ENCODE peak calls at places on chromosome 14, in nine cellular contexts. One of them, this sample, is unnamed.

GRCh38 chr14:94097091-94097490 is 13.4 kb upstream of the IFI27 start:
- DNase-seq in GM20000: no peak
- DNase-seq in stimulated activated CD4-positive, alpha-beta T cell treated with anti-CD3 and anti-CD28 coated beads, Interleukin-12 subunit alpha, Interleukin-12 subunit beta, amount 100 ng/mL, for 4 hours: no peak
- DNase-seq in left ventricle myocardium inferior: no peak
- DNase-seq in uterus: no peak
- DNase-seq in WTC11: no peak
- DNase-seq in nephron progenitor cell: no peak
- DNase-seq in RCC 7860: no peak
- DNase-seq in SJCRH30: no peak
- DNase-seq in this sample: no peak

GRCh38 chr14:54881761-54882401 is 20.7 kb downstream of the GCH1 start:
- DNase-seq in GM20000: peak
- DNase-seq in stimulated activated CD4-positive, alpha-beta T cell treated with anti-CD3 and anti-CD28 coated beads, Interleukin-12 subunit alpha, Interleukin-12 subunit beta, amount 100 ng/mL, for 4 hours: no peak
- DNase-seq in left ventricle myocardium inferior: no peak
- DNase-seq in uterus: no peak
- DNase-seq in WTC11: no peak
- DNase-seq in nephron progenitor cell: no peak
- DNase-seq in RCC 7860: no peak
- DNase-seq in SJCRH30: no peak
- DNase-seq in this sample: peak

GRCh38 chr14:105249175-105250007 is 1.1 kb downstream of the BTBD6 start:
- DNase-seq in GM20000: no peak
- DNase-seq in stimulated activated CD4-positive, alpha-beta T cell treated with anti-CD3 and anti-CD28 coated beads, Interleukin-12 subunit alpha, Interleukin-12 subunit beta, amount 100 ng/mL, for 4 hours: no peak
- DNase-seq in left ventricle myocardium inferior: no peak
- DNase-seq in uterus: no peak
- DNase-seq in WTC11: peak
- DNase-seq in nephron progenitor cell: no peak
- DNase-seq in RCC 7860: no peak
- DNase-seq in SJCRH30: no peak
- DNase-seq in this sample: peak

GRCh38 chr14:35534884-35535793 is 1.2 kb downstream of the INSM2 start:
- DNase-seq in GM20000: peak
- DNase-seq in stimulated activated CD4-positive, alpha-beta T cell treated with anti-CD3 and anti-CD28 coated beads, Interleukin-12 subunit alpha, Interleukin-12 subunit beta, amount 100 ng/mL, for 4 hours: peak
- DNase-seq in left ventricle myocardium inferior: peak
- DNase-seq in uterus: no peak
- DNase-seq in WTC11: peak
- DNase-seq in nephron progenitor cell: peak
- DNase-seq in RCC 7860: no peak
- DNase-seq in SJCRH30: peak
- DNase-seq in this sample: peak

GRCh38 chr14:68961781-68962584 is 17.1 kb downstream of the ACTN1 start:
- DNase-seq in GM20000: no peak
- DNase-seq in stimulated activated CD4-positive, alpha-beta T cell treated with anti-CD3 and anti-CD28 coated beads, Interleukin-12 subunit alpha, Interleukin-12 subunit beta, amount 100 ng/mL, for 4 hours: no peak
- DNase-seq in left ventricle myocardium inferior: no peak
- DNase-seq in uterus: peak
- DNase-seq in WTC11: peak
- DNase-seq in nephron progenitor cell: peak
- DNase-seq in RCC 7860: peak
- DNase-seq in SJCRH30: no peak
- DNase-seq in this sample: no peak

GRCh38 chr14:20657216-20658211 is 16.0 kb upstream of the OR6S1 start:
- DNase-seq in GM20000: no peak
- DNase-seq in stimulated activated CD4-positive, alpha-beta T cell treated with anti-CD3 and anti-CD28 coated beads, Interleukin-12 subunit alpha, Interleukin-12 subunit beta, amount 100 ng/mL, for 4 hours: no peak
- DNase-seq in left ventricle myocardium inferior: no peak
- DNase-seq in uterus: no peak
- DNase-seq in WTC11: peak
- DNase-seq in nephron progenitor cell: peak
- DNase-seq in RCC 7860: peak
- DNase-seq in SJCRH30: no peak
- DNase-seq in this sample: peak

GRCh38 chr14:69191340-69192111 is at the start of gene EXD2:
- DNase-seq in GM20000: peak
- DNase-seq in stimulated activated CD4-positive, alpha-beta T cell treated with anti-CD3 and anti-CD28 coated beads, Interleukin-12 subunit alpha, Interleukin-12 subunit beta, amount 100 ng/mL, for 4 hours: peak
- DNase-seq in left ventricle myocardium inferior: peak
- DNase-seq in uterus: peak
- DNase-seq in WTC11: peak
- DNase-seq in nephron progenitor cell: peak
- DNase-seq in RCC 7860: peak
- DNase-seq in SJCRH30: peak
- DNase-seq in this sample: peak

GRCh38 chr14:77097006-77097688 is 911 bp upstream of the CIPC start:
- DNase-seq in GM20000: peak
- DNase-seq in stimulated activated CD4-positive, alpha-beta T cell treated with anti-CD3 and anti-CD28 coated beads, Interleukin-12 subunit alpha, Interleukin-12 subunit beta, amount 100 ng/mL, for 4 hours: no peak
- DNase-seq in left ventricle myocardium inferior: no peak
- DNase-seq in uterus: no peak
- DNase-seq in WTC11: no peak
- DNase-seq in nephron progenitor cell: no peak
- DNase-seq in RCC 7860: no peak
- DNase-seq in SJCRH30: no peak
- DNase-seq in this sample: peak

GRCh38 chr14:54322668-54323380 is 74.0 kb upstream of the CDKN3 start:
- DNase-seq in GM20000: no peak
- DNase-seq in stimulated activated CD4-positive, alpha-beta T cell treated with anti-CD3 and anti-CD28 coated beads, Interleukin-12 subunit alpha, Interleukin-12 subunit beta, amount 100 ng/mL, for 4 hours: no peak
- DNase-seq in left ventricle myocardium inferior: peak
- DNase-seq in uterus: no peak
- DNase-seq in WTC11: no peak
- DNase-seq in nephron progenitor cell: no peak
- DNase-seq in RCC 7860: no peak
- DNase-seq in SJCRH30: peak
- DNase-seq in this sample: no peak

GRCh38 chr14:105876158-105876557 is 349.8 kb downstream of the TMEM121 start:
- DNase-seq in GM20000: no peak
- DNase-seq in stimulated activated CD4-positive, alpha-beta T cell treated with anti-CD3 and anti-CD28 coated beads, Interleukin-12 subunit alpha, Interleukin-12 subunit beta, amount 100 ng/mL, for 4 hours: no peak
- DNase-seq in left ventricle myocardium inferior: no peak
- DNase-seq in uterus: no peak
- DNase-seq in WTC11: peak
- DNase-seq in nephron progenitor cell: no peak
- DNase-seq in RCC 7860: no peak
- DNase-seq in SJCRH30: no peak
- DNase-seq in this sample: no peak

GRCh38 chr14:21997300-21997699 is 323.7 kb upstream of the OR4E1 start:
- DNase-seq in GM20000: no peak
- DNase-seq in stimulated activated CD4-positive, alpha-beta T cell treated with anti-CD3 and anti-CD28 coated beads, Interleukin-12 subunit alpha, Interleukin-12 subunit beta, amount 100 ng/mL, for 4 hours: no peak
- DNase-seq in left ventricle myocardium inferior: no peak
- DNase-seq in uterus: no peak
- DNase-seq in WTC11: peak
- DNase-seq in nephron progenitor cell: no peak
- DNase-seq in RCC 7860: no peak
- DNase-seq in SJCRH30: peak
- DNase-seq in this sample: no peak

GRCh38 chr14:24082411-24083080 is 11.2 kb downstream of the CPNE6 start:
- DNase-seq in GM20000: no peak
- DNase-seq in stimulated activated CD4-positive, alpha-beta T cell treated with anti-CD3 and anti-CD28 coated beads, Interleukin-12 subunit alpha, Interleukin-12 subunit beta, amount 100 ng/mL, for 4 hours: no peak
- DNase-seq in left ventricle myocardium inferior: no peak
- DNase-seq in uterus: no peak
- DNase-seq in WTC11: no peak
- DNase-seq in nephron progenitor cell: no peak
- DNase-seq in RCC 7860: no peak
- DNase-seq in SJCRH30: no peak
- DNase-seq in this sample: peak

GRCh38 chr14:52067873-52068740 is 752 bp downstream of the NID2 start:
- DNase-seq in GM20000: peak
- DNase-seq in stimulated activated CD4-positive, alpha-beta T cell treated with anti-CD3 and anti-CD28 coated beads, Interleukin-12 subunit alpha, Interleukin-12 subunit beta, amount 100 ng/mL, for 4 hours: no peak
- DNase-seq in left ventricle myocardium inferior: peak
- DNase-seq in uterus: peak
- DNase-seq in WTC11: peak
- DNase-seq in nephron progenitor cell: peak
- DNase-seq in RCC 7860: no peak
- DNase-seq in SJCRH30: no peak
- DNase-seq in this sample: peak